ENCODE peak calls at places on chromosomes 1 and 21, in four cellular contexts. One of them, this sample, is unnamed.

GRCh38 chr1:227771326-227771725 is 36.1 kb downstream of the SNAP47 start:
- DNase-seq in NCI-H1105: no peak
- DNase-seq in cardiac septum: no peak
- DNase-seq in fibroblast of villous mesenchyme: no peak
- DNase-seq in this sample: no peak

GRCh38 chr1:156676820-156677615 is at the start of gene NES:
- DNase-seq in NCI-H1105: peak
- DNase-seq in cardiac septum: peak
- DNase-seq in fibroblast of villous mesenchyme: peak
- DNase-seq in this sample: no peak

GRCh38 chr1:93629101-93630059 is 52.3 kb downstream of the BCAR3 start:
- DNase-seq in NCI-H1105: peak
- DNase-seq in cardiac septum: no peak
- DNase-seq in fibroblast of villous mesenchyme: peak
- DNase-seq in this sample: no peak

GRCh38 chr1:1554926-1555915 is 14.8 kb upstream of the TMEM240 start:
- DNase-seq in NCI-H1105: no peak
- DNase-seq in cardiac septum: no peak
- DNase-seq in fibroblast of villous mesenchyme: peak
- DNase-seq in this sample: no peak

GRCh38 chr1:224052767-224053166 is 61.1 kb upstream of the FBXO28 start:
- DNase-seq in NCI-H1105: no peak
- DNase-seq in cardiac septum: no peak
- DNase-seq in fibroblast of villous mesenchyme: peak
- DNase-seq in this sample: no peak

GRCh38 chr1:151619489-151620093 is 7.7 kb downstream of the SNX27 start:
- DNase-seq in NCI-H1105: no peak
- DNase-seq in cardiac septum: no peak
- DNase-seq in fibroblast of villous mesenchyme: peak
- DNase-seq in this sample: no peak

GRCh38 chr1:110328274-110328673 is 10.9 kb upstream of the RBM15 start:
- DNase-seq in NCI-H1105: no peak
- DNase-seq in cardiac septum: no peak
- DNase-seq in fibroblast of villous mesenchyme: no peak
- DNase-seq in this sample: no peak

GRCh38 chr1:56424744-56425493 is 154.4 kb downstream of the PLPP3 start:
- DNase-seq in NCI-H1105: no peak
- DNase-seq in cardiac septum: peak
- DNase-seq in fibroblast of villous mesenchyme: peak
- DNase-seq in this sample: no peak

GRCh38 chr1:52423771-52424170 is 19.4 kb downstream of the PRPF38A start:
- DNase-seq in NCI-H1105: no peak
- DNase-seq in cardiac septum: no peak
- DNase-seq in fibroblast of villous mesenchyme: no peak
- DNase-seq in this sample: no peak

GRCh38 chr1:14980801-14981200 is 172.7 kb upstream of the TMEM51 start:
- DNase-seq in NCI-H1105: no peak
- DNase-seq in cardiac septum: no peak
- DNase-seq in fibroblast of villous mesenchyme: peak
- DNase-seq in this sample: no peak

GRCh38 chr1:211474426-211474825 is 17.5 kb downstream of the RD3 start:
- DNase-seq in NCI-H1105: peak
- DNase-seq in cardiac septum: no peak
- DNase-seq in fibroblast of villous mesenchyme: peak
- DNase-seq in this sample: no peak

GRCh38 chr21:18424250-18424649 is 20.7 kb upstream of the TMPRSS15 start:
- DNase-seq in NCI-H1105: no peak
- DNase-seq in cardiac septum: no peak
- DNase-seq in fibroblast of villous mesenchyme: no peak
- DNase-seq in this sample: no peak

GRCh38 chr1:160971618-160972056 is 17.0 kb upstream of the ITLN2 start:
- DNase-seq in NCI-H1105: no peak
- DNase-seq in cardiac septum: no peak
- DNase-seq in fibroblast of villous mesenchyme: no peak
- DNase-seq in this sample: no peak

GRCh38 chr1:212797681-212798080 is 6.0 kb downstream of the TATDN3 start:
- DNase-seq in NCI-H1105: no peak
- DNase-seq in cardiac septum: no peak
- DNase-seq in fibroblast of villous mesenchyme: no peak
- DNase-seq in this sample: no peak

GRCh38 chr1:3597599-3597964 is 13.7 kb downstream of the MEGF6 start:
- DNase-seq in NCI-H1105: no peak
- DNase-seq in cardiac septum: no peak
- DNase-seq in fibroblast of villous mesenchyme: no peak
- DNase-seq in this sample: no peak

GRCh38 chr1:206581571-206581981 is 30.7 kb downstream of the EIF2D start:
- DNase-seq in NCI-H1105: no peak
- DNase-seq in cardiac septum: no peak
- DNase-seq in fibroblast of villous mesenchyme: no peak
- DNase-seq in this sample: no peak

GRCh38 chr1:54546651-54547348 is 1.2 kb upstream of the ACOT11 start:
- DNase-seq in NCI-H1105: no peak
- DNase-seq in cardiac septum: no peak
- DNase-seq in fibroblast of villous mesenchyme: no peak
- DNase-seq in this sample: no peak

GRCh38 chr1:98304888-98305287 is 356.6 kb upstream of the SNX7 start:
- DNase-seq in NCI-H1105: no peak
- DNase-seq in cardiac septum: no peak
- DNase-seq in fibroblast of villous mesenchyme: no peak
- DNase-seq in this sample: no peak

GRCh38 chr1:201885531-201886075 is 3.1 kb upstream of the SHISA4 start:
- DNase-seq in NCI-H1105: no peak
- DNase-seq in cardiac septum: no peak
- DNase-seq in fibroblast of villous mesenchyme: peak
- DNase-seq in this sample: no peak

GRCh38 chr1:88462481-88463261 is 221.4 kb upstream of the PKN2 start:
- DNase-seq in NCI-H1105: peak
- DNase-seq in cardiac septum: no peak
- DNase-seq in fibroblast of villous mesenchyme: peak
- DNase-seq in this sample: peak

GRCh38 chr1:6235302-6235680 is 473 bp downstream of the ICMT start:
- DNase-seq in NCI-H1105: no peak
- DNase-seq in cardiac septum: no peak
- DNase-seq in fibroblast of villous mesenchyme: no peak
- DNase-seq in this sample: no peak

GRCh38 chr1:19058476-19058797 is 102.0 kb upstream of the IFFO2 start:
- DNase-seq in NCI-H1105: no peak
- DNase-seq in cardiac septum: no peak
- DNase-seq in fibroblast of villous mesenchyme: no peak
- DNase-seq in this sample: no peak

GRCh38 chr1:154176341-154176740 is 15.6 kb downstream of the TPM3 start:
- DNase-seq in NCI-H1105: no peak
- DNase-seq in cardiac septum: no peak
- DNase-seq in fibroblast of villous mesenchyme: peak
- DNase-seq in this sample: no peak

GRCh38 chr21:42460391-42461184 is 35.4 kb downstream of the RSPH1 start:
- DNase-seq in NCI-H1105: peak
- DNase-seq in cardiac septum: peak
- DNase-seq in fibroblast of villous mesenchyme: no peak
- DNase-seq in this sample: no peak

GRCh38 chr1:164794310-164794709 is 235.3 kb downstream of the PBX1 start:
- DNase-seq in NCI-H1105: no peak
- DNase-seq in cardiac septum: no peak
- DNase-seq in fibroblast of villous mesenchyme: peak
- DNase-seq in this sample: no peak

GRCh38 chr21:28540514-28540913 is 452.2 kb downstream of the LTN1 start:
- DNase-seq in NCI-H1105: no peak
- DNase-seq in cardiac septum: no peak
- DNase-seq in fibroblast of villous mesenchyme: peak
- DNase-seq in this sample: no peak

GRCh38 chr1:201693019-201693372 is 136.0 kb upstream of the IPO9 start:
- DNase-seq in NCI-H1105: peak
- DNase-seq in cardiac septum: no peak
- DNase-seq in fibroblast of villous mesenchyme: no peak
- DNase-seq in this sample: no peak

GRCh38 chr1:41678141-41678878 is 193.8 kb upstream of the EDN2 start:
- DNase-seq in NCI-H1105: no peak
- DNase-seq in cardiac septum: no peak
- DNase-seq in fibroblast of villous mesenchyme: peak
- DNase-seq in this sample: no peak

GRCh38 chr1:226097866-226098625 is 35.5 kb downstream of the H3-3A start:
- DNase-seq in NCI-H1105: no peak
- DNase-seq in cardiac septum: no peak
- DNase-seq in fibroblast of villous mesenchyme: peak
- DNase-seq in this sample: peak

GRCh38 chr1:108502138-108502537 is 52.0 kb downstream of the NBPF6 start:
- DNase-seq in NCI-H1105: no peak
- DNase-seq in cardiac septum: no peak
- DNase-seq in fibroblast of villous mesenchyme: no peak
- DNase-seq in this sample: no peak

GRCh38 chr1:21384620-21385019 is 55.3 kb upstream of the NBPF3 start:
- DNase-seq in NCI-H1105: peak
- DNase-seq in cardiac septum: no peak
- DNase-seq in fibroblast of villous mesenchyme: no peak
- DNase-seq in this sample: no peak

GRCh38 chr1:154951901-154952657 is 3.8 kb downstream of the PBXIP1 start:
- DNase-seq in NCI-H1105: no peak
- DNase-seq in cardiac septum: no peak
- DNase-seq in fibroblast of villous mesenchyme: no peak
- DNase-seq in this sample: no peak

GRCh38 chr1:94650301-94650700 is 108.7 kb upstream of the F3 start:
- DNase-seq in NCI-H1105: no peak
- DNase-seq in cardiac septum: no peak
- DNase-seq in fibroblast of villous mesenchyme: no peak
- DNase-seq in this sample: no peak